ENCODE peak calls at places on chromosomes 7 and 10, in six cellular contexts. One of them, this sample, is unnamed.

GRCh38 chr10:21807162-21807561 is 196.4 kb downstream of the DNAJC1 start:
- DNase-seq in CD8-positive, alpha-beta memory T cell: no peak
- DNase-seq in stomach: no peak
- DNase-seq in amygdala: no peak
- DNase-seq in B cell: no peak
- DNase-seq in A549: no peak
- DNase-seq in this sample: no peak

GRCh38 chr7:40134428-40135423 is at the start of the genes MPLKIP and SUGCT:
- DNase-seq in CD8-positive, alpha-beta memory T cell: peak; percentile 88
- DNase-seq in stomach: peak; percentile 86
- DNase-seq in amygdala: peak; percentile 93
- DNase-seq in B cell: peak; percentile 94
- DNase-seq in A549: peak; percentile 90
- DNase-seq in this sample: peak; percentile 87

GRCh38 chr10:133455196-133455595 is 1.5 kb downstream of the SCART1 start:
- DNase-seq in CD8-positive, alpha-beta memory T cell: no peak
- DNase-seq in stomach: no peak
- DNase-seq in amygdala: no peak
- DNase-seq in B cell: peak; percentile 20
- DNase-seq in A549: no peak
- DNase-seq in this sample: peak; percentile 29

GRCh38 chr10:77287647-77288120 is 349.9 kb downstream of the KCNMA1 start:
- DNase-seq in CD8-positive, alpha-beta memory T cell: no peak
- DNase-seq in stomach: no peak
- DNase-seq in amygdala: no peak
- DNase-seq in B cell: no peak
- DNase-seq in A549: peak; percentile 67
- DNase-seq in this sample: no peak

GRCh38 chr10:97117372-97117771 is 68.4 kb downstream of the SLIT1 start:
- DNase-seq in CD8-positive, alpha-beta memory T cell: peak; percentile 9
- DNase-seq in stomach: no peak
- DNase-seq in amygdala: no peak
- DNase-seq in B cell: no peak
- DNase-seq in A549: peak; percentile 42
- DNase-seq in this sample: no peak

GRCh38 chr10:97335188-97335619 is 675 bp upstream of the FRAT2 start:
- DNase-seq in CD8-positive, alpha-beta memory T cell: no peak
- DNase-seq in stomach: no peak
- DNase-seq in amygdala: no peak
- DNase-seq in B cell: no peak
- DNase-seq in A549: no peak
- DNase-seq in this sample: no peak

GRCh38 chr7:99631311-99632109 is 14.8 kb downstream of the ZSCAN25 start:
- DNase-seq in CD8-positive, alpha-beta memory T cell: no peak
- DNase-seq in stomach: no peak
- DNase-seq in amygdala: no peak
- DNase-seq in B cell: no peak
- DNase-seq in A549: peak; percentile 56
- DNase-seq in this sample: no peak

GRCh38 chr10:50386992-50387735 is 135.8 kb upstream of the ASAH2 start:
- DNase-seq in CD8-positive, alpha-beta memory T cell: no peak
- DNase-seq in stomach: no peak
- DNase-seq in amygdala: no peak
- DNase-seq in B cell: no peak
- DNase-seq in A549: no peak
- DNase-seq in this sample: no peak

GRCh38 chr7:92427193-92427592 is 20.1 kb upstream of the GATAD1 start:
- DNase-seq in CD8-positive, alpha-beta memory T cell: no peak
- DNase-seq in stomach: no peak
- DNase-seq in amygdala: no peak
- DNase-seq in B cell: no peak
- DNase-seq in A549: no peak
- DNase-seq in this sample: no peak

GRCh38 chr7:151018421-151019129 is 5.7 kb downstream of the ATG9B start:
- DNase-seq in CD8-positive, alpha-beta memory T cell: peak; percentile 54
- DNase-seq in stomach: peak; percentile 43
- DNase-seq in amygdala: peak; percentile 25
- DNase-seq in B cell: peak; percentile 67
- DNase-seq in A549: no peak
- DNase-seq in this sample: no peak

GRCh38 chr7:73718905-73719805 is at the start of gene STX1A:
- DNase-seq in CD8-positive, alpha-beta memory T cell: peak; percentile 70
- DNase-seq in stomach: peak; percentile 77
- DNase-seq in amygdala: peak; percentile 80
- DNase-seq in B cell: peak; percentile 98
- DNase-seq in A549: peak; percentile 66
- DNase-seq in this sample: peak; percentile 64

GRCh38 chr7:109835577-109835976 is 1255.3 kb upstream of the LRRN3 start:
- DNase-seq in CD8-positive, alpha-beta memory T cell: no peak
- DNase-seq in stomach: no peak
- DNase-seq in amygdala: no peak
- DNase-seq in B cell: no peak
- DNase-seq in A549: no peak
- DNase-seq in this sample: no peak

GRCh38 chr10:103661198-103661950 is 167.9 kb downstream of the NEURL1 start:
- DNase-seq in CD8-positive, alpha-beta memory T cell: peak; percentile 49
- DNase-seq in stomach: peak; percentile 75
- DNase-seq in amygdala: peak; percentile 52
- DNase-seq in B cell: peak; percentile 75
- DNase-seq in A549: no peak
- DNase-seq in this sample: no peak

GRCh38 chr10:97713828-97714400 is 384 bp downstream of the MARVELD1 start:
- DNase-seq in CD8-positive, alpha-beta memory T cell: peak; percentile 57
- DNase-seq in stomach: peak; percentile 73
- DNase-seq in amygdala: peak; percentile 78
- DNase-seq in B cell: peak; percentile 90
- DNase-seq in A549: peak; percentile 88
- DNase-seq in this sample: peak; percentile 43

This sample was measured in stimulated activated effector memory CD8-positive, alpha-beta T cell treated with anti-CD3 and anti-CD28 coated beads, Interleukin-12 subunit alpha, Interleukin-12 subunit beta, amount 100 ng/mL, for 72 hours.